ENCODE peak calls at places on chromosomes 7 and 10, in seven cellular contexts. One of them, this sample, is unnamed.

GRCh38 chr7:117186218-117186617 is 136.6 kb downstream of the WNT2 start:
- DNase-seq in K562: no peak
- DNase-seq in stomach: no peak
- DNase-seq in heart right ventricle: no peak
- DNase-seq in PC-3: no peak
- DNase-seq in heart left ventricle: no peak
- DNase-seq in GM23338: no peak
- DNase-seq in this sample: no peak

GRCh38 chr7:129684777-129685176 is 73.3 kb downstream of the NRF1 start:
- DNase-seq in K562: no peak
- DNase-seq in stomach: no peak
- DNase-seq in heart right ventricle: no peak
- DNase-seq in PC-3: no peak
- DNase-seq in heart left ventricle: peak; percentile 26
- DNase-seq in GM23338: peak; percentile 14
- DNase-seq in this sample: no peak

GRCh38 chr7:70512144-70512543 is 619.8 kb upstream of the GALNT17 start:
- DNase-seq in K562: no peak
- DNase-seq in stomach: no peak
- DNase-seq in heart right ventricle: no peak
- DNase-seq in PC-3: no peak
- DNase-seq in heart left ventricle: no peak
- DNase-seq in GM23338: no peak
- DNase-seq in this sample: no peak

GRCh38 chr10:101570764-101571572 is 17.1 kb downstream of the POLL start:
- DNase-seq in K562: no peak
- DNase-seq in stomach: no peak
- DNase-seq in heart right ventricle: no peak
- DNase-seq in PC-3: peak; percentile 9
- DNase-seq in heart left ventricle: no peak
- DNase-seq in GM23338: peak; percentile 27
- DNase-seq in this sample: no peak

GRCh38 chr7:31811650-31812461 is 124.8 kb downstream of the PPP1R17 start:
- DNase-seq in K562: no peak
- DNase-seq in stomach: no peak
- DNase-seq in heart right ventricle: no peak
- DNase-seq in PC-3: peak; percentile 21
- DNase-seq in heart left ventricle: peak; percentile 11
- DNase-seq in GM23338: no peak
- DNase-seq in this sample: no peak

GRCh38 chr10:96500050-96500449 is 13.7 kb downstream of the TLL2 start:
- DNase-seq in K562: no peak
- DNase-seq in stomach: no peak
- DNase-seq in heart right ventricle: no peak
- DNase-seq in PC-3: no peak
- DNase-seq in heart left ventricle: no peak
- DNase-seq in GM23338: no peak
- DNase-seq in this sample: no peak

GRCh38 chr7:44533301-44534055 is 7.7 kb downstream of the NPC1L1 start:
- DNase-seq in K562: no peak
- DNase-seq in stomach: peak; percentile 20
- DNase-seq in heart right ventricle: no peak
- DNase-seq in PC-3: no peak
- DNase-seq in heart left ventricle: no peak
- DNase-seq in GM23338: no peak
- DNase-seq in this sample: no peak

GRCh38 chr7:1459930-1460756 is 873 bp upstream of the MICALL2 start:
- DNase-seq in K562: no peak
- DNase-seq in stomach: no peak
- DNase-seq in heart right ventricle: peak; percentile 37
- DNase-seq in PC-3: no peak
- DNase-seq in heart left ventricle: no peak
- DNase-seq in GM23338: no peak
- DNase-seq in this sample: no peak

GRCh38 chr10:35413985-35414861 is 77.9 kb downstream of the CCNY start:
- DNase-seq in K562: peak; percentile 69
- DNase-seq in stomach: no peak
- DNase-seq in heart right ventricle: no peak
- DNase-seq in PC-3: no peak
- DNase-seq in heart left ventricle: no peak
- DNase-seq in GM23338: no peak
- DNase-seq in this sample: no peak

GRCh38 chr7:85274452-85274851 is 87.6 kb upstream of the SEMA3D start:
- DNase-seq in K562: no peak
- DNase-seq in stomach: no peak
- DNase-seq in heart right ventricle: no peak
- DNase-seq in PC-3: no peak
- DNase-seq in heart left ventricle: no peak
- DNase-seq in GM23338: peak; percentile 14
- DNase-seq in this sample: no peak

GRCh38 chr7:22444181-22444966 is 55.6 kb downstream of the STEAP1B start:
- DNase-seq in K562: no peak
- DNase-seq in stomach: peak; percentile 43
- DNase-seq in heart right ventricle: no peak
- DNase-seq in PC-3: peak; percentile 87
- DNase-seq in heart left ventricle: peak; percentile 62
- DNase-seq in GM23338: no peak
- DNase-seq in this sample: peak; percentile 44

GRCh38 chr10:46247808-46248569 is 38.8 kb upstream of the ANTXRL start:
- DNase-seq in K562: peak; percentile 75
- DNase-seq in stomach: peak; percentile 74
- DNase-seq in heart right ventricle: peak; percentile 45
- DNase-seq in PC-3: no peak
- DNase-seq in heart left ventricle: no peak
- DNase-seq in GM23338: no peak
- DNase-seq in this sample: no peak

GRCh38 chr7:90540406-90540805 is 55.7 kb upstream of the CDK14 start:
- DNase-seq in K562: no peak
- DNase-seq in stomach: no peak
- DNase-seq in heart right ventricle: no peak
- DNase-seq in PC-3: peak; percentile 19
- DNase-seq in heart left ventricle: no peak
- DNase-seq in GM23338: no peak
- DNase-seq in this sample: no peak

GRCh38 chr10:1100143-1100542 is 44.0 kb downstream of the WDR37 start:
- DNase-seq in K562: no peak
- DNase-seq in stomach: no peak
- DNase-seq in heart right ventricle: no peak
- DNase-seq in PC-3: no peak
- DNase-seq in heart left ventricle: no peak
- DNase-seq in GM23338: no peak
- DNase-seq in this sample: no peak

GRCh38 chr7:15560968-15561367 is 847 bp downstream of the AGMO start:
- DNase-seq in K562: no peak
- DNase-seq in stomach: no peak
- DNase-seq in heart right ventricle: no peak
- DNase-seq in PC-3: no peak
- DNase-seq in heart left ventricle: no peak
- DNase-seq in GM23338: no peak
- DNase-seq in this sample: no peak

GRCh38 chr7:159121068-159121467 is 23.6 kb downstream of the VIPR2 start:
- DNase-seq in K562: no peak
- DNase-seq in stomach: no peak
- DNase-seq in heart right ventricle: no peak
- DNase-seq in PC-3: no peak
- DNase-seq in heart left ventricle: no peak
- DNase-seq in GM23338: no peak
- DNase-seq in this sample: no peak

GRCh38 chr7:12729112-12729511 is 41.7 kb downstream of the ARL4A start:
- DNase-seq in K562: peak; percentile 83
- DNase-seq in stomach: peak; percentile 84
- DNase-seq in heart right ventricle: peak; percentile 71
- DNase-seq in PC-3: peak; percentile 30
- DNase-seq in heart left ventricle: peak; percentile 88
- DNase-seq in GM23338: peak; percentile 81
- DNase-seq in this sample: peak; percentile 52

GRCh38 chr10:130455791-130456190 is 319.6 kb downstream of the GLRX3 start:
- DNase-seq in K562: no peak
- DNase-seq in stomach: no peak
- DNase-seq in heart right ventricle: no peak
- DNase-seq in PC-3: no peak
- DNase-seq in heart left ventricle: no peak
- DNase-seq in GM23338: no peak
- DNase-seq in this sample: no peak

GRCh38 chr10:63115732-63116383 is 17.3 kb upstream of the NRBF2 start:
- DNase-seq in K562: peak; percentile 24
- DNase-seq in stomach: peak; percentile 32
- DNase-seq in heart right ventricle: peak; percentile 63
- DNase-seq in PC-3: peak; percentile 66
- DNase-seq in heart left ventricle: peak; percentile 89
- DNase-seq in GM23338: no peak
- DNase-seq in this sample: peak; percentile 60

GRCh38 chr7:98162758-98163157 is 48.5 kb upstream of the BHLHA15 start:
- DNase-seq in K562: no peak
- DNase-seq in stomach: no peak
- DNase-seq in heart right ventricle: no peak
- DNase-seq in PC-3: no peak
- DNase-seq in heart left ventricle: no peak
- DNase-seq in GM23338: no peak
- DNase-seq in this sample: no peak

GRCh38 chr10:78566216-78567135 is 502.3 kb upstream of the ZMIZ1 start:
- DNase-seq in K562: no peak
- DNase-seq in stomach: no peak
- DNase-seq in heart right ventricle: no peak
- DNase-seq in PC-3: no peak
- DNase-seq in heart left ventricle: no peak
- DNase-seq in GM23338: no peak
- DNase-seq in this sample: no peak

GRCh38 chr10:93190377-93190776 is 116.7 kb downstream of the CYP26A1 start:
- DNase-seq in K562: no peak
- DNase-seq in stomach: no peak
- DNase-seq in heart right ventricle: no peak
- DNase-seq in PC-3: no peak
- DNase-seq in heart left ventricle: no peak
- DNase-seq in GM23338: no peak
- DNase-seq in this sample: no peak
- H3K27ac ChIP-seq in K562: no peak overlapping the region
- H3K27ac ChIP-seq in stomach: peak overlapping the region; percentile 44
- H3K27ac ChIP-seq in heart right ventricle: no peak overlapping the region
- H3K27ac ChIP-seq in PC-3: peak overlapping the region; percentile 16
- H3K27ac ChIP-seq in heart left ventricle: no peak overlapping the region
- H3K27ac ChIP-seq in GM23338: no peak overlapping the region
- H3K27ac ChIP-seq in this sample: no peak overlapping the region

GRCh38 chr10:133156674-133157579 is 3.1 kb upstream of the KNDC1 start:
- DNase-seq in K562: no peak
- DNase-seq in stomach: no peak
- DNase-seq in heart right ventricle: no peak
- DNase-seq in PC-3: no peak
- DNase-seq in heart left ventricle: no peak
- DNase-seq in GM23338: no peak
- DNase-seq in this sample: no peak

GRCh38 chr10:133158437-133158755 is 1.6 kb upstream of the KNDC1 start:
- DNase-seq in K562: no peak
- DNase-seq in stomach: no peak
- DNase-seq in heart right ventricle: no peak
- DNase-seq in PC-3: no peak
- DNase-seq in heart left ventricle: no peak
- DNase-seq in GM23338: no peak
- DNase-seq in this sample: no peak

GRCh38 chr10:133159611-133159949 is 439 bp upstream of the KNDC1 start:
- DNase-seq in K562: no peak
- DNase-seq in stomach: no peak
- DNase-seq in heart right ventricle: no peak
- DNase-seq in PC-3: no peak
- DNase-seq in heart left ventricle: peak; percentile 6
- DNase-seq in GM23338: no peak
- DNase-seq in this sample: no peak

GRCh38 chr10:133158756-133159610 is 1.0 kb upstream of the KNDC1 start:
- DNase-seq in K562: peak; percentile 23
- DNase-seq in stomach: no peak
- DNase-seq in heart right ventricle: no peak
- DNase-seq in PC-3: no peak
- DNase-seq in heart left ventricle: peak; percentile 25
- DNase-seq in GM23338: peak; percentile 73
- DNase-seq in this sample: peak; percentile 47

DNA sequence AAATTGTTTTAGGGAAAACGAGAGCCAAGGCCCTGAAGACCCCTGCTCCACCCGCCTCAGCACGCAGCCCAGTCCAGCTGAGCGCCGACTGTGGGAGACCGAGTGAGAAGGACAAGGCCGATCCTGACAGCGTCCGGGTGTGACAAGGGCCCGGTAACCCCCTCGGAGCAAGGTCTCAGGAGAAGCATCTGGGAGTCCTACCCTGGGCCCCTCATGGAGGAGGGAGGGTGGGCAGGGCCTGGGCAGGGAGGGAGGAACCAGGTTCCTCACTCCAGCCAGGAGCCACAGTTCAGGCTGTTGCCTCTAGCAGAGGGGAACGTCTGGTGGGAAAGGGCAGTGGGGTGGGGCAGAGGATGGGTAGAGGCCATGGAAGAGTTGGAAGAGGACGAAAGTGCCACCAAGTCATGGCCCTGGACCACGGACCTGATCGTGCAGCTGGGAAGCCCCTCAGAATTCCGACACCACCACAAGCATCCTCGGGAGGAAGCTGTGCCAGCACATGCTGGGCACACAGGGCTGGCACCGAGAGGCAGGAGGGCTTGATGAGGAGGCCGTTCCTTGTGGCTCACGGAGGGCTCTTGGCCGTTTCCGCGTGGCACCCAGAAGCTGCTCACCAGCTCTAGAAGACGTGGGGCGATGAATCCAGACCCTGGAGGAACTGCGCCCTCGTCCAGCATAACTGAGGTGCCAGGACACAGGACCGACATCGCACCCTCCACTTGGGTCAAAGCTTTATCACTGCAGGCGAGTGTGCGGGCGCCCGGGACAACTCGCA is 2.2 kb upstream of the KNDC1 start:
- DNase-seq in K562: no peak
- DNase-seq in stomach: no peak
- DNase-seq in heart right ventricle: no peak
- DNase-seq in PC-3: no peak
- DNase-seq in heart left ventricle: peak; percentile 4
- DNase-seq in GM23338: no peak
- DNase-seq in this sample: no peak
- H3K27me3 ChIP-seq in K562: no peaks in the 10 kb centered on the region
- H3K27me3 ChIP-seq in stomach: peaks cover 3% of the 10 kb centered on the region
- H3K27me3 ChIP-seq in heart right ventricle: peaks cover 32% of the 10 kb centered on the region
- H3K27me3 ChIP-seq in PC-3: peaks cover 14% of the 10 kb centered on the region
- H3K27me3 ChIP-seq in heart left ventricle: peaks cover 23% of the 10 kb centered on the region
- H3K27me3 ChIP-seq in GM23338: no peaks in the 10 kb centered on the region
- H3K27me3 ChIP-seq in this sample: no peaks in the 10 kb centered on the region

DNA sequence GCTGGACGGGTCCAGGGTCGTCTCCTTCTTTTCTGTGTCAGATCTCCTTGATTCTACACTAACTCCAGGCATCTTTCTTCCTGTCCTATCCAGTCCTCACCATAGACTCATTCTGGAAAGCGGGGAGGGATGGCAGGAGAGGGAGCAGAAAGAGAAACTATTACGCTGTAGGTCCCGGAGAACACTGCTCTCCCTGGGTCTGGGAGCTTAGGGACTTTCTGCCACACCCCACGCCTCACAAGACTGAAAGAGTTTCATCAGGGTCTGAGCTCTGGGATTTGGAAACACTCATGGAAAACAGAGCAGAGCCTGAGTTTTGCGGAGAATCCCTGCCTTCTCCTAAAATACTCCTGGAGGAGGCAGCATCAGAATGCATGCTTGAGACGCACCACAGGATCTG is 38.0 kb downstream of the ASB13 start:
- DNase-seq in K562: no peak
- DNase-seq in stomach: no peak
- DNase-seq in heart right ventricle: no peak
- DNase-seq in PC-3: no peak
- DNase-seq in heart left ventricle: no peak
- DNase-seq in GM23338: no peak
- DNase-seq in this sample: no peak
- TF ChIP-seq CTCF in K562: no peak
- TF ChIP-seq CTCF in stomach: no peak
- TF ChIP-seq CTCF in heart right ventricle: no peak
- TF ChIP-seq CTCF in PC-3: no peak
- TF ChIP-seq CTCF in heart left ventricle: no peak
- TF ChIP-seq CTCF in GM23338: no peak
- TF ChIP-seq CTCF in this sample: no peak

GRCh38 chr10:76049581-76050290 is 618.3 kb downstream of the LRMDA start:
- DNase-seq in K562: no peak
- DNase-seq in stomach: no peak
- DNase-seq in heart right ventricle: no peak
- DNase-seq in PC-3: peak; percentile 48
- DNase-seq in heart left ventricle: no peak
- DNase-seq in GM23338: no peak
- DNase-seq in this sample: no peak
- H3K27ac ChIP-seq in K562: no peak overlapping the region
- H3K27ac ChIP-seq in stomach: no peak overlapping the region
- H3K27ac ChIP-seq in heart right ventricle: no peak overlapping the region
- H3K27ac ChIP-seq in PC-3: no peak overlapping the region
- H3K27ac ChIP-seq in heart left ventricle: no peak overlapping the region
- H3K27ac ChIP-seq in GM23338: no peak overlapping the region
- H3K27ac ChIP-seq in this sample: no peak overlapping the region